ENCODE peak calls at places on chromosomes 4 and X, in ten cellular contexts. G is hepatocyte, E is esophagus squamous epithelium, I is Peyer's patch, B is adrenal gland, Z is left lung, U is body of pancreas, T is A673, V is IMR-90, A is tibial nerve. N is an unnamed sample.

GRCh38 chr4:76898949-76899640 is 1.2 kb upstream of the SOWAHB start:
- DNase-seq in Z (no peak), G (no peak), T (no peak), E (no peak), I (no peak), U (no peak), A (no peak), B (no peak), V (no peak), N (no peak)

GRCh38 chr4:32025840-32026459 is 1305.8 kb downstream of the PCDH7 start:
- DNase-seq in B (no peak), A (no peak), Z (no peak), I (no peak), T (peak; percentile 64), E (no peak), U (no peak), G (peak; percentile 72), V (no peak), N (peak; percentile 45)

GRCh38 chrX:131199086-131199485 is 90.0 kb downstream of the IGSF1 start:
- DNase-seq in E (no peak), Z (no peak), T (no peak), A (no peak), U (no peak), B (no peak), I (no peak), G (peak; percentile 10), V (no peak), N (no peak)

GRCh38 chr4:46146993-46147392 is 23.1 kb upstream of the GABRG1 start:
- DNase-seq in G (peak; percentile 39), T (no peak), E (no peak), U (no peak), Z (no peak), B (no peak), I (no peak), V (no peak), A (no peak), N (no peak)

GRCh38 chr4:93710847-93711430 is 117.6 kb upstream of the ATOH1 start:
- DNase-seq in G (no peak), Z (peak; percentile 47), E (no peak), B (no peak), I (no peak), V (no peak), A (no peak), U (no peak), T (no peak), N (no peak)

GRCh38 chrX:45142185-45142584 is 58.5 kb downstream of the DIPK2B start:
- DNase-seq in E (no peak), Z (no peak), U (no peak), V (no peak), A (no peak), G (no peak), T (peak; percentile 86), I (no peak), B (no peak), N (no peak)

GRCh38 chrX:106247162-106247561 is 79.1 kb downstream of the PWWP3B start:
- DNase-seq in I (no peak), T (no peak), E (no peak), U (no peak), Z (no peak), B (no peak), G (no peak), V (no peak), A (no peak), N (peak; percentile 67)

GRCh38 chr4:158521490-158522111 is at the start of gene RXFP1:
- DNase-seq in U (no peak), Z (no peak), B (no peak), V (no peak), E (no peak), A (no peak), I (no peak), T (no peak), G (no peak), N (no peak)

GRCh38 chrX:13266641-13267420 is 53.0 kb downstream of the ATXN3L start:
- DNase-seq in G (no peak), U (no peak), V (peak; percentile 49), E (no peak), I (no peak), A (no peak), B (no peak), T (no peak), Z (no peak), N (peak; percentile 52)

GRCh38 chr4:24731448-24731847 is 63.9 kb upstream of the SOD3 start:
- DNase-seq in U (no peak), G (no peak), E (no peak), A (no peak), T (no peak), B (no peak), Z (no peak), V (no peak), I (no peak), N (no peak)

GRCh38 chr4:187209921-187210613 is 486.4 kb upstream of the FAT1 start:
- DNase-seq in B (no peak), V (peak; percentile 88), I (no peak), U (no peak), A (no peak), T (no peak), Z (peak; percentile 43), E (no peak), G (peak; percentile 51), N (peak; percentile 87)

GRCh38 chr4:20253799-20254409 is 2.2 kb downstream of the SLIT2 start:
- DNase-seq in A (no peak), V (peak; percentile 30), U (peak; percentile 6), I (peak; percentile 48), E (no peak), B (peak; percentile 21), T (peak; percentile 52), Z (peak; percentile 40), G (peak; percentile 28), N (peak; percentile 15)

GRCh38 chr4:16722386-16722785 is 176.1 kb downstream of the LDB2 start:
- DNase-seq in U (no peak), V (no peak), A (no peak), I (no peak), E (no peak), T (no peak), G (no peak), Z (no peak), B (no peak), N (no peak)

GRCh38 chr4:749771-750666 is 44.4 kb downstream of the PCGF3 start:
- DNase-seq in V (peak; percentile 20), T (peak; percentile 90), B (peak; percentile 88), E (no peak), U (no peak), G (no peak), Z (no peak), I (no peak), A (peak; percentile 68), N (peak; percentile 64)

DNA sequence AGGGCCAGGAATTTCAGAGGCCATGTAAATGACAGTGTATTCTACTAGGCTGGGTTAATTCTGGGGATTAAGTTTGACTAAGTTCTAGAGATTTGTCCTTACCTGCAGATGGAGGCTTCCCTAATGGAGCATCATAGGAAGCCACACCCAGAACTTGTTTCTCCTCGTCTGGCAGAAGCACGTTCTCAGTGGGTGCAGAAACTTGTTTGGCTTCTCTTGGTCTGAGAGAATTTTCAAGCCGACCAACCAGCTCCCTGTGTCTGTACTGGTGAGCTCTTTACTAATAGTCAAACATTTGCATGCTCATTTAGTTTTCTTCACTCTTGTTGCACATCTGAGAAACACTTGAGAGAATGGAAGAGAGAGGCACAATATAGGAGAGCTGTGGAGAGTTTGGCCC is 906 bp upstream of the ATP10D start:
- DNase-seq in E (no peak), V (no peak), T (no peak), G (no peak), U (no peak), A (no peak), B (no peak), I (no peak), Z (no peak), N (no peak)
- H3K27ac ChIP-seq in E (peak overlapping the region; percentile 93), V (no peak overlapping the region), T (no peak overlapping the region), G (peak overlapping the region; percentile 92), U (peak overlapping the region; percentile 90), A (peak overlapping the region; percentile 95), B (peak overlapping the region; percentile 97), I (peak overlapping the region; percentile 89), Z (no peak overlapping the region), N (no peak overlapping the region)

GRCh38 chr4:95387719-95388118 is 161.1 kb downstream of the UNC5C start:
- DNase-seq in B (no peak), E (no peak), T (no peak), A (no peak), Z (no peak), V (no peak), U (no peak), G (no peak), I (no peak), N (peak; percentile 4)
- H3K27me3 ChIP-seq in B (no peaks in the 10 kb centered on the region), E (no peaks in the 10 kb centered on the region), T (no peaks in the 10 kb centered on the region), A (no peaks in the 10 kb centered on the region), Z (no peaks in the 10 kb centered on the region), V (no peaks in the 10 kb centered on the region), U (no peaks in the 10 kb centered on the region), G (no peaks in the 10 kb centered on the region), I (no peaks in the 10 kb centered on the region), N (no peaks in the 10 kb centered on the region)

GRCh38 chr4:83582289-83582756 is 46.4 kb downstream of the GPAT3 start:
- DNase-seq in V (no peak), T (peak; percentile 71), Z (no peak), E (no peak), U (peak; percentile 73), B (peak; percentile 81), I (peak; percentile 55), G (peak; percentile 9), A (peak; percentile 27), N (peak; percentile 4)
- TF ChIP-seq CTCF in V (no peak), T (no peak), Z (no peak), E (no peak), U (no peak), B (no peak), I (no peak), G (no peak), A (no peak), N (no peak)

GRCh38 chr4:55255171-55255570 is 90.9 kb upstream of the SRD5A3 start:
- DNase-seq in U (no peak), E (no peak), I (no peak), G (peak; percentile 31), Z (no peak), T (peak; percentile 2), V (peak; percentile 42), A (no peak), B (no peak), N (peak; percentile 53)

GRCh38 chr4:55256787-55257186 is 89.3 kb upstream of the SRD5A3 start:
- DNase-seq in V (no peak), U (no peak), E (no peak), Z (no peak), I (no peak), B (no peak), A (no peak), G (peak; percentile 32), T (no peak), N (no peak)

GRCh38 chr4:55253911-55254593 is 92.0 kb upstream of the SRD5A3 start:
- DNase-seq in E (no peak), A (no peak), B (no peak), V (no peak), I (no peak), T (no peak), Z (no peak), G (no peak), U (no peak), N (no peak)

DNA sequence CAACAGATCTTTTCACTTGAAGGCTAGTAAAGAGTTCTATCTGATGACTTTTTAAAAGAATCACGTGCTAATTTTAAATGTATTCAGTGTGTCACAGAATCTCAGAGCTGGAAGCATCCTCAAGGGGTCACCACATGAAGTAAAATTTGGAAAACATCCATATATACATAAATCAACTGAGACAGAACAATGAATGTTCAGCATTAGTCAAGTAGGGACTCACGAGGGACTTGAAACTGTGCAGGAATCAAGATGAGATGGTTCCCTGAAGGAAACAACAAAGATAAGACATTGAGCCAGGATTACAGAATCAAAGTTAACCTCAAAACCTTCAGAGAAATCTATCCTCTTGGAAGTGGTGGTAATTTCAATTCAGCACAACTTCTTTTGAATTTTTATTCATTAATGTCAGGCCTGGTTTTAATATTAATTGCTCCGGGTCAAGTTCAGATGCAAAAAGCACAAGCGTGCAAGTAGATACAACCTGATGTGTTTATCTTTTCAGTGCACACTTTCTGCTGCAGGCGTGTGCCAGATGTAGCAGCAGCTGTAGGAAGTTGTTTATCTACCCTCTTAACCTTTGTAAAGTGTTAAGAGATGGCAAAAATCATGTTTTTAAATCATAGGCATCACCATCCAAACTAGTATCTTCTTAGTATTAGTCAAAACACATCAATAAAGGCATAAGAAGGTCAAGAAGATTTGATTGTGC is 87.7 kb upstream of the SRD5A3 start:
- DNase-seq in B (no peak), E (no peak), I (no peak), G (no peak), A (no peak), U (no peak), T (peak; percentile 24), V (no peak), Z (no peak), N (no peak)
- H3K27ac ChIP-seq in B (no peak overlapping the region), E (no peak overlapping the region), I (no peak overlapping the region), G (no peak overlapping the region), A (no peak overlapping the region), U (no peak overlapping the region), T (no peak overlapping the region), V (no peak overlapping the region), Z (no peak overlapping the region), N (no peak overlapping the region)